ENCODE peak calls at places on chromosomes 7 and 10, in four cellular contexts. E is NCI-H1105 treated with DMSO at 0.1 percent for 48 hours, P is Right ventricle myocardium superior, B is OCI-LY7. A is an unnamed sample.

GRCh38 chr7:80552304-80552703 is 40.4 kb upstream of the GNAT3 start:
- DNase-seq in E (no peak), P (no peak), B (no peak), A (peak)

GRCh38 chr7:106659369-106659962 is 1.5 kb downstream of the CCDC71L start:
- DNase-seq in E (no peak), P (no peak), B (no peak), A (no peak)

GRCh38 chr7:134089446-134089845 is 37.7 kb upstream of the LRGUK start:
- DNase-seq in E (no peak), P (no peak), B (peak), A (no peak)

GRCh38 chr7:98107313-98107691 is 640 bp downstream of the LMTK2 start:
- DNase-seq in E (peak), P (no peak), B (peak), A (peak)

GRCh38 chr10:129741280-129741977 is 222.6 kb downstream of the EBF3 start:
- DNase-seq in E (no peak), P (peak), B (no peak), A (no peak)

GRCh38 chr7:94578615-94579014 is 69.0 kb downstream of the CASD1 start:
- DNase-seq in E (no peak), P (no peak), B (no peak), A (no peak)

GRCh38 chr10:26556756-26557640 is 118.9 kb downstream of the APBB1IP start:
- DNase-seq in E (peak), P (no peak), B (peak), A (peak)

GRCh38 chr7:110960811-110961210 is 130.1 kb upstream of the LRRN3 start:
- DNase-seq in E (no peak), P (no peak), B (no peak), A (no peak)

GRCh38 chr10:103917326-103918052 is 495 bp downstream of the STN1 start:
- DNase-seq in E (no peak), P (peak), B (peak), A (peak)

GRCh38 chr10:111648046-111648445 is 535.5 kb downstream of the GPAM start:
- DNase-seq in E (no peak), P (no peak), B (no peak), A (peak)

GRCh38 chr7:26440993-26441636 is 149.5 kb downstream of the SNX10 start:
- DNase-seq in E (no peak), P (no peak), B (no peak), A (no peak)

GRCh38 chr10:88113232-88113631 is 249.8 kb downstream of the PTEN start:
- DNase-seq in E (no peak), P (peak), B (peak), A (no peak)

GRCh38 chr10:122089343-122090015 is 100.5 kb downstream of the TACC2 start:
- DNase-seq in E (no peak), P (no peak), B (no peak), A (no peak)

GRCh38 chr10:112966191-112966855 is 16.3 kb downstream of the TCF7L2 start:
- DNase-seq in E (no peak), P (no peak), B (no peak), A (no peak)

GRCh38 chr10:3169738-3170137 is 2.8 kb downstream of the PITRM1 start:
- DNase-seq in E (no peak), P (no peak), B (no peak), A (no peak)

GRCh38 chr10:44885710-44886109 is 25.4 kb upstream of the TMEM72 start:
- DNase-seq in E (no peak), P (no peak), B (no peak), A (no peak)

GRCh38 chr7:32266932-32267475 is 196.8 kb upstream of the PDE1C start:
- DNase-seq in E (no peak), P (no peak), B (no peak), A (no peak)

A was measured in osteoblast.